ENCODE peak calls at places on chromosomes 16 and 17, in four cellular contexts. M is upper lobe of right lung, P is substantia nigra, T is thoracic aorta. Q is an unnamed sample.

GRCh38 chr17:72562628-72563188 is 441.9 kb downstream of the SOX9 start:
- DNase-seq in P (no peak), M (no peak), T (no peak), Q (no peak)

GRCh38 chr16:4572715-4573114 is 16.6 kb downstream of the C16orf96 start:
- DNase-seq in T (no peak), M (no peak), P (no peak), Q (no peak)

GRCh38 chr17:62675701-62676100 is 48.2 kb downstream of the MRC2 start:
- DNase-seq in P (no peak), M (no peak), T (no peak), Q (no peak)

GRCh38 chr16:6663668-6664067 is 669.0 kb upstream of the RBFOX1 start:
- DNase-seq in P (no peak), T (no peak), M (no peak), Q (peak; percentile 31)

GRCh38 chr16:57585051-57585687 is 42.7 kb downstream of the ADGRG5 start:
- DNase-seq in M (no peak), P (no peak), T (no peak), Q (no peak)

GRCh38 chr17:31494259-31495048 is 103.0 kb downstream of the RAB11FIP4 start:
- DNase-seq in M (no peak), T (no peak), P (no peak), Q (no peak)

GRCh38 chr17:78258323-78259229 is 27.1 kb downstream of the TMEM235 start:
- DNase-seq in M (peak; percentile 82), P (no peak), T (no peak), Q (no peak)

GRCh38 chr17:48143629-48144028 is 36.1 kb downstream of the SNX11 start:
- DNase-seq in T (no peak), M (no peak), P (no peak), Q (no peak)

GRCh38 chr17:34156741-34157589 is 98.1 kb upstream of the CCL2 start:
- DNase-seq in T (no peak), P (no peak), M (peak; percentile 59), Q (no peak)

GRCh38 chr17:43908111-43908721 is 880 bp upstream of the MPP2 start:
- DNase-seq in T (peak; percentile 40), M (no peak), P (peak; percentile 56), Q (peak; percentile 56)

GRCh38 chr16:86752582-86753175 is 174.3 kb downstream of the FOXL1 start:
- DNase-seq in T (no peak), M (no peak), P (no peak), Q (no peak)

DNA sequence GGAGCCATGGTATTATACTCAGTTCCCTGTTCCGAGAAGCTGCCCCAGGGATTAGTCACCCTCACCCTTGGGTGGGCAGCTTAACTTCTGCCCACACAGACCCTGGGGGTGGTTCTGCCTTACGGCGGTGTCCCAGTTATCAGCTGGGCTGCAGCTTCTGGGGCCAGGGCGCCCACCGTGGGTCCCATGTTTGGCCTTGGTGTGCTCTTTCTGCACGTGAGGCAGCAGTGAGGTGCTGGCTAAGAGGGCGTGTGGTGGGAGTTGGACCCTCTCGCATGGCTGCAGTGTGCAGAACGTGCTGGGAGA is 46.7 kb downstream of the RAB11FIP3 start:
- DNase-seq in P (no peak), T (no peak), M (no peak), Q (no peak)
- H3K27ac ChIP-seq in P (peak overlapping the region; percentile 91), T (no peak overlapping the region), M (no peak overlapping the region), Q (peak overlapping the region; percentile 92)

GRCh38 chr17:19724501-19725420 is 8.4 kb upstream of the SLC47A2 start:
- DNase-seq in M (peak; percentile 91), T (no peak), P (no peak), Q (no peak)
- H3K27ac ChIP-seq in M (peak overlapping the region; percentile 71), T (no peak overlapping the region), P (no peak overlapping the region), Q (peak overlapping the region; percentile 58)

GRCh38 chr17:15464211-15464610 is 3.2 kb downstream of the CDRT4 start:
- DNase-seq in M (no peak), P (no peak), T (no peak), Q (no peak)
- H3K27ac ChIP-seq in M (peak overlapping the region; percentile 58), P (no peak overlapping the region), T (peak overlapping the region; percentile 66), Q (peak overlapping the region; percentile 77)

GRCh38 chr17:39776267-39776666 is 38.5 kb downstream of the GRB7 start:
- DNase-seq in M (no peak), T (no peak), P (no peak), Q (no peak)
- H3K27ac ChIP-seq in M (no peak overlapping the region), T (no peak overlapping the region), P (no peak overlapping the region), Q (no peak overlapping the region)

DNA sequence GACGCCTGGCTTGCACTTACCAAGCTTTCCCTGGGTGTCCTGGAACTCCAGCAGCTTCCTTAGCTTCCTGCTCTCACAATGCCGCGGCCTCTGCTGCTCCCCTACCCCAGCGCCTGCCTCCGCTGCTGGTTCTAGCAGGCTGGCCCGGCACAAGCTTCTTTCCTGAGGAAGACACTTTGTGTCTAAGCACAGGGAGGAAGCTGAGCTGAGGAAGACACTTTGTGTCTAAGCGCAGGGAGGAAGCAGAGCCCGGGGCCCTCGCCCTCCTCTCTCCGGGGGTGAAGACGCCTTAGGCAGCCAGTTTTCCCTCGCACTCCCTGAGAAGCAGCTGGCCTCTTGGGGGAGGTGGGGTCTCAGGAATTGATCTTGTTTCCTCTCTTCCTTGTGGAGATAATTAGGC is 64.9 kb downstream of the PLD6 start:
- DNase-seq in P (no peak), M (no peak), T (no peak), Q (no peak)
- H3K27ac ChIP-seq in P (peak overlapping the region; percentile 64), M (no peak overlapping the region), T (no peak overlapping the region), Q (peak overlapping the region; percentile 81)

GRCh38 chr16:88866151-88866920 is at the start of gene PABPN1L:
- DNase-seq in P (no peak), T (no peak), M (no peak), Q (no peak)
- H3K27ac ChIP-seq in P (no peak within 1 kb of the TSS), T (no peak within 1 kb of the TSS), M (no peak within 1 kb of the TSS), Q (no peak within 1 kb of the TSS)

DNA sequence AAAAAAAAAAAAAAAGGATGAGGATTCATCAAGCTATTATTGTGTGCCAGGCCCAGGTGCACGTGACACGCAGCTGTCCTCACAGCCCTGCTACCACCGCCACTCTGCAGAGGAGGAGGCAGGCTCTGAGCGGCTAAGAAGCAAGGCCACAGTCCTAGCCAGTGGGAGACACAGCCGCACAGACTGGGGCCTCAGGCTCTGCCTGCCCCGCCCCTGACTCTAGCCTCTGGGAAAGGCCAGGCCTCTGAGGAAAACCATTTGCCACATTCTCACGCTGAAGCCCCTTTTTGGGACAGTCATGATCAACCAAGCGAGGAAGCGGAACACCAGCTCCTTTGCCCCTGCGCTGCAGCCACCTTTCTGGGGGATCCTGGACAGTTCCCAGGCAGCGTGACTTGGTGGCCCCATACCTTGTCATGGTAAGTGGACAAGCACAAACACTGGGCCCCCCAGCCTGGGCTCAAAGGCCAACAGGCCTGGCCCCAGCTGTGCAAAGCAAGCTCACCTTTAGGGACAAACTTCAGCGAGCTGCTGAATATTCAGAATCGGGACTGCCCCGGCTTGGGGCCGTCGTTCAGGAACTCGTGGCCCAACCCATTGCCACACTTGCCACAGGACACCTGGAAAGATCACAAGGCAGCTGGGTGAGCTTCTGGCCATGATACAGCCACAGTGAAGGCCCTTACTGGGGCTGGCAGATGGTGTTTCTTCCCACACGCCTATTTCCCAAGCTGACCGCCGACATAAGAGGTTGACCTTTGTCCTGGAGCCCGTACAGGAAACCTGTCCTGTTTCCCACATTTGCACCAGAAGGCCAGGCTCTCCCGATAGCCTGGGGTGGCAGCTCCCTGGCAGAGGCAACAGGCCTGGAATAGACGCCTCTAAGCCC is 2.5 kb downstream of the MSRB1 start:
- DNase-seq in T (no peak), P (no peak), M (no peak), Q (no peak)
- H3K27ac ChIP-seq in T (no peak overlapping the region), P (no peak overlapping the region), M (no peak overlapping the region), Q (no peak overlapping the region)

GRCh38 chr17:65176646-65177409 is 39.7 kb downstream of the RGS9 start:
- DNase-seq in M (no peak), T (no peak), P (no peak), Q (no peak)

GRCh38 chr17:65173951-65174683 is 36.9 kb downstream of the RGS9 start:
- DNase-seq in M (no peak), P (no peak), T (no peak), Q (no peak)

GRCh38 chr17:65177901-65178300 is 40.7 kb downstream of the RGS9 start:
- DNase-seq in P (no peak), T (no peak), M (no peak), Q (no peak)

GRCh38 chr17:65174974-65175373 is 37.8 kb downstream of the RGS9 start:
- DNase-seq in P (no peak), T (no peak), M (no peak), Q (no peak)

GRCh38 chr17:65175952-65176351 is 38.8 kb downstream of the RGS9 start:
- DNase-seq in M (no peak), T (no peak), P (no peak), Q (no peak)
- H3K27ac ChIP-seq in M (no peak overlapping the region), T (no peak overlapping the region), P (no peak overlapping the region), Q (no peak overlapping the region)

DNA sequence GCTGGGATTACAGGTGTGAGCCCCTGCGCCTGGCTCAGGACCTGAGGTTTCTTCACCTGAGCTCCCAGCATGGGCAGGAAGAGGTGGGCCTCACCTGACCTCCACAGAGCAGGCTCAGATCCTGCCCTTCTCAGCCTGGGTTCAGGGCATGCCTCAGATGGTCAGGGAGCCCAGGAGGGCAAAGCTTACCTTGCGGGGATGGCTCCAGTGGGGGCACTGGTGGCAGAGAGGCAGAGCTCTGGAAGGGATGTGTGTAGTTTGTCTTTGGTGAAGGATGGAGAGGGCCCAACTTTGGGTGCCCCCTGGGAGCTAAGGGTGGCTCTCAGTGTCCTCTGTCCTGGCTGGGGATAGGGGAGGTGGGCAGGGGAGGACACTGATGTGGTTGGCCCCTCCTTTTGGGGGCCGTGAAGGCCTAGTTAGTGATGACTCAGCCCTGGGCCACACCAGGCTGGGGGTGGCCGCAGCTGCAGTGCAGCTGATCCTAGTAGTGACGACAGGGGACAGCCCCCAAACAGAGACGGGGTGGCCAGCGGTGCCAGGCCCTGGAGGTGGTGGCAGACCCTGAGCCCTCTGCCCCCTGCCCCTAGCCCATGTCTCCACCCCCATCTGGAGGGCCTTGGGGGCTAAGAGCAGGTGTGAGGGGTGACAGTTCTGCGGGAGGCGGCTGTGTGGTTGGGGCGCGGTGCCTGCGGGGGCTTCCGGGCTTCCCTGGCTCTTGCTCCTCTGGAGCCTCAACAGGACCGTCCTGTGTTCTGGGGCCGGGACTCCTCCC is 5.8 kb downstream of the NHERF2 start:
- DNase-seq in M (no peak), P (peak; percentile 19), T (no peak), Q (peak; percentile 41)
- H3K27ac ChIP-seq in M (peak overlapping the region; percentile 93), P (peak overlapping the region; percentile 96), T (peak overlapping the region; percentile 89), Q (peak overlapping the region; percentile 98)

GRCh38 chr17:18186271-18186982 is 2.8 kb downstream of the ALKBH5 start:
- DNase-seq in T (no peak), P (no peak), M (no peak), Q (no peak)
- H3K27ac ChIP-seq in T (peak overlapping the region; percentile 35), P (peak overlapping the region; percentile 85), M (peak overlapping the region; percentile 40), Q (peak overlapping the region; percentile 81)

Q was measured in caudate nucleus.